ENCODE peak calls at places on chromosomes 7 and 10, in five cellular contexts. L is GM23338, S is HepG2, R is A549, H is K562. D is an unnamed sample.
A peak's percentile ranks its signal among the peaks of the same experiment; 100 is the strongest.

GRCh38 chr7:99994819-99995218 is 19.0 kb upstream of the AZGP1 start:
- DNase-seq in H (no peak), L (no peak), R (no peak), S (no peak), D (no peak)

GRCh38 chr10:86264481-86265231 is 101.9 kb downstream of the GRID1 start:
- DNase-seq in H (no peak), S (no peak), R (no peak), L (no peak), D (no peak)

GRCh38 chr7:4058158-4058557 is 623.9 kb upstream of the FOXK1 start:
- DNase-seq in H (no peak), L (no peak), S (no peak), R (no peak), D (no peak)

GRCh38 chr7:73879977-73880681 is 19.2 kb downstream of the TMEM270 start:
- DNase-seq in H (no peak), L (no peak), R (peak; percentile 31), S (peak; percentile 74), D (no peak)

GRCh38 chr7:156944876-156945275 is 4.6 kb upstream of the NOM1 start:
- DNase-seq in H (no peak), L (peak; percentile 43), S (no peak), R (no peak), D (no peak)

GRCh38 chr10:132281915-132282666 is 25.7 kb downstream of the STK32C start:
- DNase-seq in H (peak; percentile 15), S (no peak), R (no peak), L (peak; percentile 32), D (no peak)

GRCh38 chr7:120160166-120160565 is 112.8 kb upstream of the KCND2 start:
- DNase-seq in S (no peak), H (no peak), L (no peak), R (no peak), D (no peak)

GRCh38 chr10:71769279-71769823 is 4.0 kb downstream of the VSIR start:
- DNase-seq in R (no peak), L (peak; percentile 28), H (no peak), S (no peak), D (peak; percentile 80)

GRCh38 chr7:101362334-101363195 is at the start of gene COL26A1:
- DNase-seq in H (no peak), R (peak; percentile 56), S (no peak), L (peak; percentile 76), D (no peak)

GRCh38 chr7:73858807-73859206 is 2.2 kb upstream of the TMEM270 start:
- DNase-seq in H (no peak), R (peak; percentile 41), S (no peak), L (no peak), D (no peak)

GRCh38 chr7:92330835-92331438 is 85.2 kb downstream of the ANKIB1 start:
- DNase-seq in S (peak; percentile 53), L (no peak), R (no peak), H (no peak), D (no peak)

GRCh38 chr7:92325850-92326249 is 80.1 kb downstream of the ANKIB1 start:
- DNase-seq in H (no peak), R (no peak), L (no peak), S (no peak), D (no peak)

GRCh38 chr7:92319243-92319642 is 73.5 kb downstream of the ANKIB1 start:
- DNase-seq in H (no peak), L (no peak), S (no peak), R (no peak), D (no peak)

DNA sequence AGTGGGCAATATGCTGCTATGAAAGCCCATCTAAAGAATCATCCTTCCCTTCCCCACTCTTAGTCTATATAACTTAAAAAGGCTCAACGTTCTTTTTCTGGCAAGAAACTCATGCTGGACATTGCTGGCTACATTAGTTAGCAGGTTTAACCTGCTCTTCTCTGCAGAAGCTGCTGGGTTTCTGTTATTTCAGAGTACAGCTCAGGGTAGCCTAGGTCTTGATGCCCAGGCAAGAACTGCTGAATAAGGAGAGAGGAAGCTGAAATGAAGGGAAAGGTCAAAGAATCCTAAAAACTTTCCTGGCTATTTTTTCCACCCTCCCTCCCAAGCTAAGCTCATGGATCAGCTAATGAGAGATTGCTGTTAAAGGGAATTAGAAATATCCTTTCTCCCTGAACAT is 79.4 kb downstream of the ANKIB1 start:
- DNase-seq in H (no peak), L (no peak), R (no peak), S (no peak), D (no peak)
- TF ChIP-seq JUNB in H (no peak), L (no peak), R (no peak), S (no peak), D (no peak)

GRCh38 chr7:78176186-78176585 is 377.6 kb downstream of the PHTF2 start:
- DNase-seq in R (no peak), L (no peak), S (no peak), H (no peak), D (no peak)
- TF ChIP-seq JUNB in R (no peak), L (no peak), S (no peak), H (no peak), D (no peak)

GRCh38 chr7:21142081-21142480 is 285.8 kb upstream of the SP4 start:
- DNase-seq in R (peak; percentile 4), S (no peak), H (no peak), L (no peak), D (no peak)
- TF ChIP-seq JUNB in R (no peak), S (no peak), H (no peak), L (no peak), D (no peak)

DNA sequence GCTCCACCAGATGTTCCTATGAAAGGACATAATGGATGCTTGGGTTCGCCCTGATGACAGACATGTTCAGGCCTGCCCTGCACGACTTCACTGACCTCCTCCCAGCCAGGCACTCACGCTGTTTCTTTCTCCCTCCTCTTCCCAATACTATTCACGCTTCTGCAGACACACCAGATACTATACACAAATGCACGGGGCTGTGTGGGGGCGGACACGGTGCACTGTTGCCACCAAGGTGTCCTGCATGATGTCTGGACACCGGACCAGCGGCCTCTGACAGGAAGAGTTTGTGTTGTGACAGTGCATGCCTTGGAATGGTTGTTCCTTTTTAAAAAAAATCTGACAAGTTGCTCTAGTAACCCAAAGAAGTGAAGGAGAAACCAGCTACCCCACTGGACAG is 284.3 kb downstream of the PRPF18 start:
- DNase-seq in R (no peak), L (no peak), S (no peak), H (no peak), D (no peak)
- TF ChIP-seq JUNB in R (no peak), L (no peak), S (no peak), H (no peak), D (no peak)

GRCh38 chr10:94027197-94027596 is 33.5 kb downstream of the PLCE1 start:
- DNase-seq in S (no peak), H (no peak), R (peak; percentile 93), L (no peak), D (no peak)
- TF ChIP-seq JUNB in S (no peak), H (no peak), R (peak; percentile 84), L (no peak), D (no peak)

DNA sequence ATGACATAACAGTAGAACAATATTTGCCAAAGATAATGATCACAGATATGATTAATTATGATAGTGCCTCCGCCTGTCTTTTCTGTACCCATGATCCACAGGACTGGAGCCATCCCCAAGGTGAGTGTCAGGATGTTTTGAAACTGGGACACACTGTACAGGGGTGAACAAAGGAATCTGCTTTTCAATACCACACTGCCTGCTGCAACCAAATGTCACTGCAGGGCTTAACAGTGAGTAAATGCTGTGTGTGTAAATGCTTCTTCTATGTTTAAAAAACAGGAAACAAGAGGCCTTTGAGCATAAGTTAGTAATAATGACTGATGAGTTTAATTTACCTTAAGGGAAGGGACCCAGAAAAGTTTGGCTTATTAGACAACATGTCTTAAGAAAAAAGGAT is 65.2 kb downstream of the HBP1 start:
- DNase-seq in S (no peak), R (no peak), H (no peak), L (no peak), D (no peak)
- TF ChIP-seq JUNB in S (no peak), R (no peak), H (no peak), L (no peak), D (no peak)

GRCh38 chr10:93254180-93254847 is 180.6 kb downstream of the CYP26A1 start:
- DNase-seq in L (no peak), R (no peak), S (peak; percentile 85), H (no peak), D (no peak)
- TF ChIP-seq JUNB in L (no peak), R (no peak), S (no peak), H (no peak), D (no peak)

GRCh38 chr7:79091661-79092060 is 361.8 kb downstream of the MAGI2 start:
- DNase-seq in L (no peak), H (no peak), S (no peak), R (no peak), D (no peak)
- TF ChIP-seq JUNB in L (no peak), H (no peak), S (no peak), R (no peak), D (no peak)

DNA sequence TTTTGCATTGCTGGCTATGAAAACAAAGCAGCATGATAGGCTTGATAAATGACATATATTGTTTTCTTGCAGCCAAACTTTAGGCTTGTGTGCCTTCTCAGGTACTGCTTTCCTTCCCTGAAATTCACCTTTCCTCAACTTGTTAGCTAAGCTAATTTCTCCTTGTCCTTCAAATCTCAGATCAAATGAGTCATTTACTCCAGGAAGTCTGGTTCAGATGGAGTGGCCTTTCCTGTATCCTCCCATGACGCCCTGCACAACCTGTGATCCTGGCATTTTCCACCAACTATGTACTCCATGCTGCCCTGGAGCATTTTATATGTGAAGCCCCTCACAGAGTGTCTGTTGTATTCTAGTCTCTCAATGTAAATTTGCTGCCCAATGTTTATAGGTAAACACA is 27.7 kb upstream of the ZNF438 start:
- DNase-seq in R (no peak), S (no peak), L (no peak), H (no peak), D (no peak)
- TF ChIP-seq JUNB in R (no peak), S (no peak), L (no peak), H (no peak), D (no peak)